ENCODE peak calls at places on chromosomes 7 and 10, in seven cellular contexts. S is PC-3, P is GM23248, Z is HCT116, O is hepatocyte, H is neural progenitor cell, J is GM23338. R is an unnamed sample. For H3K4me1, the result is how much of the 10 kb centered on the place peaks cover.

GRCh38 chr10:94183666-94184264 is 179.0 kb downstream of the NOC3L start:
- DNase-seq in S (peak), P (peak), Z (no peak), O (no peak), H (no peak), J (no peak), R (no peak)

GRCh38 chr7:102284399-102284798 is 2.3 kb upstream of the SH2B2 start:
- DNase-seq in S (no peak), P (no peak), Z (no peak), O (no peak), H (no peak), J (no peak), R (no peak)

GRCh38 chr10:112383325-112383724 is 9.4 kb downstream of the ACSL5 start:
- DNase-seq in S (peak), P (peak), Z (peak), O (peak), H (no peak), J (no peak), R (no peak)

GRCh38 chr7:101138149-101138870 is 11.4 kb downstream of the SERPINE1 start:
- DNase-seq in S (peak), P (peak), Z (peak), O (peak), H (peak), J (peak), R (peak)

GRCh38 chr7:155225516-155225915 is 72.2 kb upstream of the INSIG1 start:
- DNase-seq in S (no peak), P (no peak), Z (no peak), O (no peak), H (no peak), J (no peak), R (no peak)

GRCh38 chr10:129728246-129728820 is 235.7 kb downstream of the EBF3 start:
- DNase-seq in S (no peak), P (no peak), Z (no peak), O (no peak), H (no peak), J (no peak), R (no peak)

GRCh38 chr7:47326220-47326619 is 255.7 kb downstream of the TNS3 start:
- DNase-seq in S (peak), P (peak), Z (no peak), O (peak), H (peak), J (peak), R (no peak)

GRCh38 chr10:130804778-130805634 is 506.5 kb downstream of the TCERG1L start:
- DNase-seq in S (no peak), P (no peak), Z (no peak), O (no peak), H (no peak), J (no peak), R (no peak)

GRCh38 chr10:97788552-97789442 is 17.0 kb upstream of the SFRP5 start:
- DNase-seq in S (no peak), P (no peak), Z (no peak), O (peak), H (no peak), J (no peak), R (no peak)

GRCh38 chr10:28986117-28986792 is 302.6 kb upstream of the LYZL1 start:
- DNase-seq in S (peak), P (peak), Z (no peak), O (no peak), H (no peak), J (no peak), R (no peak)

GRCh38 chr7:42338231-42339222 is 101.5 kb upstream of the GLI3 start:
- DNase-seq in S (peak), P (peak), Z (no peak), O (no peak), H (no peak), J (peak), R (no peak)

GRCh38 chr7:45660201-45660900 is 86.2 kb downstream of the ADCY1 start:
- DNase-seq in S (no peak), P (no peak), Z (no peak), O (no peak), H (no peak), J (no peak), R (no peak)

GRCh38 chr10:5809541-5810154 is 3.6 kb downstream of the GDI2 start:
- DNase-seq in S (no peak), P (no peak), Z (no peak), O (no peak), H (no peak), J (no peak), R (no peak)

GRCh38 chr10:1873916-1874315 is 136.6 kb upstream of the ADARB2 start:
- DNase-seq in S (no peak), P (no peak), Z (no peak), O (peak), H (no peak), J (no peak), R (no peak)

GRCh38 chr10:132366499-132366898 is 30.5 kb upstream of the PWWP2B start:
- DNase-seq in S (no peak), P (no peak), Z (no peak), O (no peak), H (no peak), J (no peak), R (no peak)

GRCh38 chr10:96448558-96448957 is 65.2 kb downstream of the TLL2 start:
- DNase-seq in S (no peak), P (no peak), Z (no peak), O (no peak), H (no peak), J (no peak), R (no peak)
- H3K4me1 ChIP-seq in S (under half), P (under half), Z (under half), O (under half), H (under half), J (under half), R (under half)

GRCh38 chr10:127298396-127298795 is 102.0 kb upstream of the INSYN2A start:
- DNase-seq in S (no peak), P (peak), Z (no peak), O (peak), H (no peak), J (no peak), R (no peak)
- H3K27ac ChIP-seq in S (no peak), P (no peak), Z (no peak), O (peak), H (no peak), J (no peak), R (no peak)

DNA sequence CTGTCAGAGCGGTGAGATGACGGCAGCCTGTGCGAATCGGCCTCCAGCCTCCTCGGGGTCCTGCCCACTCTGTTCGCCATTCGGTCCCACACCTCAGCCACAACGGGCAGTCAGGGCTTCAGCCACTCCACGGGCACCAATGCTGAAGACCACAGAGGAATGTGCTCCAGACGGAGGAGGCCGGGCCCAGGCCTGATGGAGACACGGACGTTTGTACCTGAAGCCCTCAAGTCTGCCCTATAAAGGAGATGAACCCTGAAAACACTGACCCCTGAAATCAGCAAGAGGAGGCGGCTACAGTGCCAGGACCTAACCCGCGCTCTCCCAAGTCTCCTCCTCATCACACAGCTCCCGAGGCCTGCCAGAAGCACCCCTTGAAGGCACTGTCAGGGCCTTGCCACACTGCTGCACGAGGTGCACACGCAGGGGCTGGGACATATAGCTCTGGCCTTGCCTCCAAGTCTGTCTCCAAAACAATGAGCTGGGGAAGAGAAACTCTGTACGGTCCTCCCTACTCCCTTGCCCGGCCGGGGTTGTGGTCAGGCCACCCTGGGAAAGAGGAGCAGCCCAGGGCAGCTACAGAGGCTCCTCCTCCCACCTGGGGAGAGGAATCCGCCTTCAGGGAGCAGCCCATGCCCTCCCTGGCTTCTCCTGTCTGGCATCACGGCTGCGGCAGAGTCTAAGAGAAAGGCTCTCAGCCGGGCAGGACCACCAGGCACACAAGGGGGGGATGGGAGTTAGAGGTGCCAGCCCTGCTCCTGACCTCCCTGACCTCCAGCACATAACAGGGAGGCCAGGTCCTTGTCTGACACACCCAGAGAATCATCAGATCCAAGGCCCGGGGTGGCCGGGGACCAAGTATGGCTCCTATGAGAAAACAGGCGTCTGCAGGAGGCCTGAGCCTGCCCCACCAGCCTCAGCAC is 310.1 kb downstream of the PTPRN2 start:
- DNase-seq in S (no peak), P (no peak), Z (no peak), O (no peak), H (no peak), J (no peak), R (no peak)
- TF ChIP-seq EZH2phosphoT487 in S (no peak), P (no peak), Z (no peak), O (no peak), H (no peak), J (no peak), R (no peak)

DNA sequence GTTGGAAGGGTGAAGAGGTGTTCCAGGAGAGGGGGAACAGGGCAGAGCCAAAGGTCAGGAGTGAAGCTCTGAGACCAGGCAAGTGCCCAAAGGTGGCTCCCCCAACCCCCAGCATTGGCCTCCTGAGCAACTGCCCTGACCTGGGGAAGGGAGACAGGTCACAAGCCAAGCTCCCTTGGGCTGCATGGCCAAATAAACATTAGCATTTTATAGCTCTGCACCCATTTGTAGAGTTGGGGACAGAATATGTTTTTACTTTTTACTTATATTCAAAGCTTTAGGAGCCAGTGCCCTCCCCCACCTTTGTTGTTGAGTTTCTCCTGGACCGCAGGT is 4.0 kb downstream of the UNC5B start:
- DNase-seq in S (no peak), P (no peak), Z (no peak), O (no peak), H (no peak), J (no peak), R (no peak)
- H3K4me1 ChIP-seq in S (under half), P (under half), Z (under half), O (under half), H (under half), J (half or more), R (under half)

DNA sequence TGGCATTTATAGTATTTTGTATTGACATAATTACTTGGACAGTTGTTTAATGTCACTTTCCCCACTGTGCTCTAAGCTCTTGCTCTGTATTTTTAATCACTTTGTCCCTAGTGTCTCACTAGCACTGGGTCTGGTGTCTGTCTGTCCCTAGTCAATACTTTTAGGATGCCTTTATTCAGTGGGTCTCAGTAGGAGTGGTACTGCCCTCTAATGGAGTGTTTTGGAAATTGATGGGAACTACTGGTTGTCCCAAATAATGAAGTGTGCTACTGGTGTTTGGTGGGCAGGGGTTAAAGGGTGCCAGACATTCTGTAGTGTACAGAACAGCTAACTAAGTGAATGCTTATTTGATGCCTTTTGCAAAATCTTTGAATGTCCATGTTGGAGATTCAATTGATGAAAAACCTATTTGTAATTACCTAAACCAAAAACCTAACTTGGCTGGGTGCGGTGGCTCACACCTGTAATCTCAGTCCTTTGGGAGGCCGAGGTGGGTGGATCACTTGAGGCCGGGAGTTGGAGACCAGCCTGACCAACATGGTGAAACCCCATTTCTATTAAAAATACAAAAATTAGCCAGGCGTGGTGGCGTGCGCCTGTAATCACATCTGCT is 33.3 kb downstream of the CDK14 start:
- DNase-seq in S (peak), P (peak), Z (peak), O (peak), H (peak), J (peak), R (peak)
- H3K27ac ChIP-seq in S (no peak), P (no peak), Z (no peak), O (no peak), H (no peak), J (no peak), R (no peak)

DNA sequence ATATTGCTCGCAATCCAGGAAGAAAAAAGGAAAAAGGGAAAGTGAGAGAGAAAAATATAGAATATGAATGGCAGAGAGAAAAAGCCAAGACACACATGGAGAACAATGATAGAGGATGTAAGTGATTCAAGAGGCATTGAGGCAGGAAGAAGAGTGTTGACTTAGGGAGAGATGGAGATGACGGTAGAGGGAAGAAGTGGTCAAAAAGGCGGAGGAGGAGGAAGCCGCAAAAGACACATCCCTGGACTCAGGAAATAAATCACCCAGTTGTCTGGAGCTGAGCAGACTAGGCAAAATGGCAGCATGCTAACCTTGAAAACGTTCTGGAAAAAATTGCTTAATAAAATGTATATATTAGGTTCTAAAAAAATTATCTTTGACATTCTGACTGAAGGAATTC is 17.7 kb upstream of the GPR37 start:
- DNase-seq in S (no peak), P (no peak), Z (no peak), O (no peak), H (no peak), J (no peak), R (no peak)
- TF ChIP-seq EZH2phosphoT487 in S (no peak), P (no peak), Z (no peak), O (no peak), H (no peak), J (no peak), R (no peak)

DNA sequence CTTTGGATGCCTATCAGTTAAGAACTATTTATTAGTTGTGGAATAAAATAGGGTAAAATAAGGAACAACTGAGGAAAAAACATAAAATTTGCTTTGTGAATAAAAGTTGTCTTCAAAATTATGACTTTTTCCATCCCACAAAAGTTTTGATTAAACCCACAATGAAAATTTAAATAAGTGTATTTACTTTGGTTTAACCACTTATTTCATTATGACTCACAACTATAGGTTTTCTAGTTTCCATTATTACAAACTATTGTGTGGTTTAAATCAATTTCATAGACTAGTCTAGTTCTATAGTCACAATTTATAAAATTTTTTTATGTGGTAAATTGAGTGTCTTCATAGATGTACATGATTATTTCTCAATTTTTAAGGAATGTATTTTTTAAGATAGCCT is 116.6 kb downstream of the EGFR start:
- DNase-seq in S (no peak), P (no peak), Z (no peak), O (no peak), H (no peak), J (no peak), R (no peak)
- H3K4me1 ChIP-seq in S (half or more), P (under half), Z (under half), O (under half), H (under half), J (under half), R (under half)